ENCODE peak calls at places on chromosome 14, in nine cellular contexts. J, Y, S, O, V, K, B, W and R are unnamed samples.
A peak's percentile ranks its signal among the peaks of the same experiment; 100 is the strongest.

GRCh38 chr14:74411671-74412070 is 14.3 kb downstream of the SYNDIG1L start:
- DNase-seq in J (no peak), Y (no peak), S (no peak), O (no peak), V (no peak), K (no peak), B (no peak), W (peak; percentile 41), R (no peak)

GRCh38 chr14:97366400-97366799 is 569.2 kb downstream of the VRK1 start:
- DNase-seq in J (no peak), Y (no peak), S (no peak), O (no peak), V (no peak), K (no peak), B (no peak), W (no peak), R (no peak)

GRCh38 chr14:59566725-59567124 is 9.9 kb downstream of the CCDC175 start:
- DNase-seq in J (no peak), Y (no peak), S (no peak), O (no peak), V (no peak), K (no peak), B (no peak), W (no peak), R (no peak)

GRCh38 chr14:31405599-31406251 is 14.6 kb downstream of the HEATR5A start:
- DNase-seq in J (no peak), Y (no peak), S (no peak), O (no peak), V (no peak), K (no peak), B (no peak), W (no peak), R (no peak)

GRCh38 chr14:66979083-66979974 is 209.9 kb upstream of the GARIN2 start:
- DNase-seq in J (peak; percentile 4), Y (no peak), S (peak; percentile 37), O (no peak), V (no peak), K (no peak), B (no peak), W (no peak), R (peak; percentile 37)

GRCh38 chr14:30223385-30223785 is 295.7 kb upstream of the PRKD1 start:
- DNase-seq in J (peak; percentile 93), Y (peak; percentile 93), S (peak; percentile 0), O (peak; percentile 96), V (peak; percentile 97), K (no peak), B (peak; percentile 94), W (peak; percentile 80), R (peak; percentile 84)

GRCh38 chr14:84129028-84129427 is 1400.9 kb upstream of the FLRT2 start:
- DNase-seq in J (no peak), Y (no peak), S (no peak), O (no peak), V (no peak), K (no peak), B (no peak), W (no peak), R (no peak)

GRCh38 chr14:69631509-69631908 is 20.1 kb downstream of the SUSD6 start:
- DNase-seq in J (no peak), Y (peak; percentile 42), S (no peak), O (peak; percentile 40), V (no peak), K (no peak), B (peak; percentile 19), W (no peak), R (peak; percentile 50)

GRCh38 chr14:96626916-96627315 is 124.7 kb downstream of the PAPOLA start:
- DNase-seq in J (no peak), Y (no peak), S (peak; percentile 22), O (no peak), V (no peak), K (no peak), B (no peak), W (no peak), R (no peak)

GRCh38 chr14:65972346-65972745 is 513.8 kb upstream of the CCDC196 start:
- DNase-seq in J (peak; percentile 32), Y (peak; percentile 4), S (no peak), O (peak; percentile 21), V (no peak), K (no peak), B (no peak), W (no peak), R (peak; percentile 50)

GRCh38 chr14:35991356-35991755 is 165.2 kb downstream of the BRMS1L start:
- DNase-seq in J (no peak), Y (no peak), S (no peak), O (no peak), V (no peak), K (no peak), B (no peak), W (no peak), R (no peak)

GRCh38 chr14:78631551-78631950 is 461.4 kb downstream of the NRXN3 start:
- DNase-seq in J (no peak), Y (no peak), S (no peak), O (no peak), V (no peak), K (no peak), B (no peak), W (no peak), R (no peak)

GRCh38 chr14:61716956-61717355 is 21.6 kb downstream of the HIF1A start:
- DNase-seq in J (no peak), Y (peak; percentile 63), S (no peak), O (no peak), V (no peak), K (no peak), B (no peak), W (no peak), R (no peak)

GRCh38 chr14:61720302-61720677 is 25.0 kb downstream of the HIF1A start:
- DNase-seq in J (no peak), Y (no peak), S (no peak), O (peak; percentile 72), V (no peak), K (no peak), B (no peak), W (no peak), R (peak; percentile 85)

GRCh38 chr14:61724133-61724532 is 28.8 kb downstream of the HIF1A start:
- DNase-seq in J (no peak), Y (no peak), S (no peak), O (no peak), V (no peak), K (no peak), B (no peak), W (no peak), R (no peak)

GRCh38 chr14:61718039-61718438 is 22.7 kb downstream of the HIF1A start:
- DNase-seq in J (no peak), Y (no peak), S (no peak), O (no peak), V (no peak), K (no peak), B (no peak), W (no peak), R (no peak)

GRCh38 chr14:61719344-61720301 is 24.3 kb downstream of the HIF1A start:
- DNase-seq in J (no peak), Y (no peak), S (peak; percentile 34), O (no peak), V (no peak), K (no peak), B (no peak), W (no peak), R (no peak)
- H3K4me3 ChIP-seq in J (no peak overlapping the region), Y (no peak overlapping the region), S (peak overlapping the region; percentile 1), O (peak overlapping the region; percentile 1), V (no peak overlapping the region), K (no peak overlapping the region), B (no peak overlapping the region), W (no peak overlapping the region), R (peak overlapping the region; percentile 26)

DNA sequence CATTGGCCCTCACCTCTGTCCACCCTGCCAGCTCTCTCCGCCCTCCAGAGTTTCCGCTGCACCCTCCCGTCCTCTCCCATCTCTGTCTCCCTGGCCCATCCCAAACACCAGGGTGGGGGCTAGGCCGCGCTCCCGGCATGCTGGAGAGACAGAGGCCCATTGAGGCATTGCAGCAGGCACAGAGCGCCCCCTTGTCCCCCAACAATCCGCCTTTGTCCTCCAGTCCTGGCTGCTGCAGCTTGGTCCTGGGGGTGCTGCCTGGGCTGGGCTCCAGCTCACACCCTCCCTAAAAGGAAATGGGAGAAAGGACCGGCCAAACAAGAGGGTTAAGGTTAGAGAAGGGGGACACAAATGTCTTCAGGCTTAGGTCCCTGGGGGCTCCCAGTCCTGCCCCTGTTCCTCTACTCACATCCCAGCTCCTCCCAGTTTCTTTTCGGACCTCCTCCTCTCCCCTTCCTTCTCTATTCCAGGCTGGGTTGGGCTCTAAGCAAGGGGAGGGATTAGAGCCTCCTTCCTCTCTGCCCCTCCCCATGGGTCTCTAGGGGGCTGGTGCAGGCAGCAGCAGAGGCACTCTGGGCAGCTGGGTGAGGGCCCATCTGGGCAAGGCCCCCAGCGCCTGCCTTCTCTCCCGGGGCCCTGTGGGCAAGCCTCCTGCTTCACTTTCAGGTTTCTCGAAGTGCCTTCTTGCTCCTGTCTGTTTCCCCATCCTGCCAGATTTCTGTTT is at the start of gene CMTM5:
- DNase-seq in J (no peak), Y (no peak), S (no peak), O (no peak), V (no peak), K (no peak), B (no peak), W (peak; percentile 80), R (no peak)
- TF ChIP-seq CTCF in J (no peak), Y (no peak), S (no peak), O (no peak), V (no peak), K (no peak), B (no peak), W (no peak), R (no peak)

GRCh38 chr14:23297878-23298277 is 4.8 kb downstream of the PPP1R3E start:
- DNase-seq in J (no peak), Y (no peak), S (no peak), O (no peak), V (no peak), K (no peak), B (no peak), W (no peak), R (no peak)

GRCh38 chr14:23300687-23301223 is 1.9 kb downstream of the PPP1R3E start:
- DNase-seq in J (no peak), Y (no peak), S (no peak), O (no peak), V (peak; percentile 43), K (no peak), B (peak; percentile 18), W (peak; percentile 83), R (peak; percentile 30)

GRCh38 chr14:23299558-23299957 is 3.1 kb downstream of the PPP1R3E start:
- DNase-seq in J (peak; percentile 84), Y (peak; percentile 77), S (peak; percentile 60), O (peak; percentile 71), V (no peak), K (no peak), B (peak; percentile 53), W (no peak), R (peak; percentile 66)

GRCh38 chr14:23299986-23300686 is 2.5 kb downstream of the PPP1R3E start:
- DNase-seq in J (no peak), Y (no peak), S (no peak), O (no peak), V (no peak), K (no peak), B (no peak), W (no peak), R (peak; percentile 3)

GRCh38 chr14:23299186-23299521 is 3.5 kb downstream of the PPP1R3E start:
- DNase-seq in J (no peak), Y (no peak), S (no peak), O (no peak), V (no peak), K (no peak), B (no peak), W (no peak), R (no peak)
- H3K4me3 ChIP-seq in J (no peak overlapping the region), Y (no peak overlapping the region), S (no peak overlapping the region), O (no peak overlapping the region), V (no peak overlapping the region), K (no peak overlapping the region), B (no peak overlapping the region), W (no peak overlapping the region), R (no peak overlapping the region)

GRCh38 chr14:61526405-61527312 is 168.7 kb upstream of the HIF1A start:
- DNase-seq in J (no peak), Y (no peak), S (no peak), O (no peak), V (peak; percentile 96), K (no peak), B (no peak), W (no peak), R (no peak)
- TF ChIP-seq CTCF in J (no peak), Y (no peak), S (no peak), O (no peak), V (peak; percentile 56), K (no peak), B (no peak), W (no peak), R (no peak)